ENCODE peak calls at places on chromosomes 3 and 15, in six cellular contexts. A, G, O, I, R and B are unnamed samples.
A peak's percentile ranks its signal among the peaks of the same experiment; 100 is the strongest.

GRCh38 chr3:61571516-61572336 is 10.4 kb downstream of the PTPRG start:
- DNase-seq in R (no peak), A (no peak), I (no peak), G (no peak), O (peak; percentile 73), B (no peak)

GRCh38 chr15:60374628-60375081 is 23.1 kb downstream of the ANXA2 start:
- DNase-seq in G (peak; percentile 90), R (peak; percentile 70), I (no peak), A (no peak), O (peak; percentile 98), B (peak; percentile 74)

GRCh38 chr3:38986901-38987300 is 64.8 kb downstream of the SCN11A start:
- DNase-seq in R (no peak), G (no peak), I (no peak), A (no peak), O (no peak), B (no peak)

GRCh38 chr15:63833246-63833696 is 477 bp downstream of the HERC1 start:
- DNase-seq in A (peak; percentile 68), R (peak; percentile 48), O (no peak), G (peak; percentile 72), I (peak; percentile 50), B (peak; percentile 63)

GRCh38 chr3:184002469-184002868 is 15.2 kb downstream of the ABCC5 start:
- DNase-seq in I (no peak), R (no peak), G (no peak), A (no peak), O (no peak), B (no peak)

GRCh38 chr15:70921297-70921696 is 28.7 kb downstream of the LRRC49 start:
- DNase-seq in R (no peak), A (no peak), G (no peak), O (no peak), I (no peak), B (no peak)

GRCh38 chr3:167473863-167474262 is at the start of gene SERPINI2:
- DNase-seq in O (no peak), G (no peak), R (no peak), I (no peak), A (no peak), B (no peak)

GRCh38 chr3:102156426-102156825 is 278.4 kb upstream of the ZPLD1 start:
- DNase-seq in O (peak; percentile 93), R (peak; percentile 67), G (peak; percentile 47), A (no peak), I (no peak), B (no peak)

GRCh38 chr3:58575986-58576652 is 1.1 kb downstream of the FAM107A start:
- DNase-seq in O (peak; percentile 52), A (no peak), G (no peak), R (peak; percentile 40), I (no peak), B (no peak)

GRCh38 chr15:57572463-57572862 is 19.2 kb upstream of the MYZAP start:
- DNase-seq in R (no peak), I (no peak), G (no peak), A (no peak), O (no peak), B (no peak)

GRCh38 chr15:81334768-81335447 is 11.0 kb upstream of the STARD5 start:
- DNase-seq in A (no peak), I (no peak), O (no peak), G (peak; percentile 48), R (no peak), B (no peak)

GRCh38 chr3:17973559-17973906 is 231.1 kb upstream of the TBC1D5 start:
- DNase-seq in O (no peak), I (no peak), G (peak; percentile 11), A (no peak), R (no peak), B (peak; percentile 75)

GRCh38 chr3:186109897-186110803 is 1.3 kb upstream of the ETV5 start:
- DNase-seq in R (peak; percentile 53), G (peak; percentile 42), O (peak; percentile 48), A (peak; percentile 40), I (no peak), B (no peak)

GRCh38 chr3:186105543-186105942 is 3.3 kb downstream of the ETV5 start:
- DNase-seq in I (no peak), R (no peak), G (no peak), O (no peak), A (no peak), B (no peak)

GRCh38 chr3:186108106-186108940 is 566 bp downstream of the ETV5 start:
- DNase-seq in I (no peak), R (peak; percentile 46), A (peak; percentile 50), O (peak; percentile 64), G (peak; percentile 78), B (peak; percentile 50)

GRCh38 chr3:186108941-186109865 is at the start of gene ETV5:
- DNase-seq in R (peak; percentile 99), I (peak; percentile 98), A (peak; percentile 98), O (peak; percentile 100), G (peak; percentile 99), B (peak; percentile 99)

GRCh38 chr3:186107148-186108105 is 1.5 kb downstream of the ETV5 start:
- DNase-seq in O (peak; percentile 74), A (peak; percentile 70), G (peak; percentile 81), R (peak; percentile 68), I (peak; percentile 51), B (peak; percentile 71)
- H3K4me1 ChIP-seq in O (peaks cover 18% of the 10 kb centered on the region), A (peaks cover 30% of the 10 kb centered on the region), G (peaks cover 20% of the 10 kb centered on the region), R (peaks cover 47% of the 10 kb centered on the region), I (peaks cover 24% of the 10 kb centered on the region), B (peaks cover 8% of the 10 kb centered on the region)

GRCh38 chr3:37922721-37923575 is 61.3 kb downstream of the CTDSPL start:
- DNase-seq in O (no peak), G (no peak), I (no peak), R (peak; percentile 76), A (no peak), B (no peak)

GRCh38 chr3:37926611-37927010 is 64.0 kb upstream of the VILL start:
- DNase-seq in G (no peak), R (no peak), A (no peak), O (no peak), I (no peak), B (no peak)

GRCh38 chr3:37923576-37923926 is 61.9 kb downstream of the CTDSPL start:
- DNase-seq in R (no peak), G (no peak), A (no peak), I (no peak), O (no peak), B (no peak)

GRCh38 chr3:37924453-37924852 is 62.8 kb downstream of the CTDSPL start:
- DNase-seq in O (no peak), G (no peak), R (no peak), I (no peak), A (no peak), B (no peak)

DNA sequence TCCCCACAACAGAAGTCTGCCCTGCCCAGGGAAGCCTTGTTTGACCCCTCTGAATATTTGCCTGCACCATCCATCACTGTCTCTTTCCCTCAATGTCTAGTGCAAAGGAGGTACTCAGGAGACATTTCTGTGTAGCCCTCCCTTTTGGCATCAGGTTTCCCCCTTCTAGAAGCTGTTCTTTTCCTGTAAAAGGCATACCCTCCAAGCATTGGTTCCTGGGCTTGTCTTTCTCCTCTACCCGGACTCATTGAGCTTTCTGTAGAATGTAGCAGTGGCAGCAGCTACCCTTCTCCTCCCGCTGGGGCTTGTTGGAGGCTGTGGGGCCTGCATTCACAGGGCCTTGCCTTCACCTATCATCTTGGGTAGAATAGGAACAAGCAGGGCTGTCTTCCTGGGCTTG is 63.5 kb downstream of the CTDSPL start:
- DNase-seq in O (no peak), I (no peak), A (no peak), R (no peak), G (no peak), B (no peak)
- H3K4me1 ChIP-seq in O (peaks cover 2% of the 10 kb centered on the region), I (peaks cover 21% of the 10 kb centered on the region), A (peaks cover 15% of the 10 kb centered on the region), R (peaks cover 37% of the 10 kb centered on the region), G (peaks cover 21% of the 10 kb centered on the region), B (peaks cover 6% of the 10 kb centered on the region)

GRCh38 chr3:13498354-13499060 is 18.4 kb downstream of the HDAC11 start:
- DNase-seq in I (no peak), R (peak; percentile 8), O (no peak), G (no peak), A (no peak), B (no peak)
- H3K4me1 ChIP-seq in I (peaks cover 4% of the 10 kb centered on the region), R (peaks cover 8% of the 10 kb centered on the region), O (no peaks in the 10 kb centered on the region), G (no peaks in the 10 kb centered on the region), A (no peaks in the 10 kb centered on the region), B (no peaks in the 10 kb centered on the region)

DNA sequence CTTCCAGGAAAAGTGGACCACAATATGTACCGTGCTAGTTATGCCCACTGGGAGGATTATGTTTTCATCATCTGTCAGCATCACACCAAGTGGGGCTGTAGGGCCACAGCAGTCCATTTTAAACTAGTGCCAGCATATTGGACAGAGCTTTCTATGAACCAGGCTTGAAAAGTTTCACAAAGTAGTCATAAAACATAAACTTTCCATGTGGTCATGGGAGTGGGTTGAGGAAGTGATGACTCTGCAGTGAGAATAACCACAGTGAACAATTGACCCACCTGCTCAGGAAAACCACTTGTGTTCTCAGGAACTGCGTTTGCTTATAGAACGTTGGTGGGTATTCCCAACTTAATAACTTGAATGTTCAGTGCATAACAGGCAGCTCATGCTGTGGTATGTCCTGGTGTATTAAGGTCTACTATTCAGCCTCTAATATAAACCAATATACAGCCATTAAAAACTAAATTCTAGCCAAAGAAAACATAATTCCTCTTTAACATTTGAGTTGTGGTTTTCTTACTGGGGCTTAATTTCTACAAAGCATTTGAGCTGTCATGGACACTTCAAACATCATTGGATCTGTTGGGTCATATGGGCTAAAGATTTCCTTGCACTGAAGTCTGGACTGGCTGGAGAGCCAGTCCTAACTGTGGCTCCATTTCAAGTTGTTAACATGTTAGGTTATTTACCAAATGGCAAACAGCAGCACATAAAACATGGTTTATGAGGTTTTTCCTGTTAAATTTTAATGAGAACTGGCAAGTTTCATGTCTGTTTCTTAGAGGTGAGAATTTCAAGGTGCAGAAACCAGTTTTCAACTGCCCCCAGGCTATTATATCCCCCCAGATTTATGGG is 274.2 kb downstream of the OTOL1 start:
- DNase-seq in G (no peak), I (no peak), R (no peak), O (no peak), A (no peak), B (no peak)
- H3K4me1 ChIP-seq in G (no peaks in the 10 kb centered on the region), I (no peaks in the 10 kb centered on the region), R (no peaks in the 10 kb centered on the region), O (no peaks in the 10 kb centered on the region), A (no peaks in the 10 kb centered on the region), B (no peaks in the 10 kb centered on the region)

GRCh38 chr3:196486263-196486662 is 17.3 kb downstream of the RNF168 start:
- DNase-seq in O (peak; percentile 10), I (no peak), A (no peak), G (no peak), R (no peak), B (no peak)
- H3K4me1 ChIP-seq in O (no peaks in the 10 kb centered on the region), I (no peaks in the 10 kb centered on the region), A (no peaks in the 10 kb centered on the region), G (no peaks in the 10 kb centered on the region), R (no peaks in the 10 kb centered on the region), B (no peaks in the 10 kb centered on the region)